ENCODE peak calls at places on chromosomes 3 and 15, in ten cellular contexts. B, C, H, V, N, J, F, T, K and S are unnamed samples.

GRCh38 chr3:98601180-98601579 is 7.8 kb upstream of the CPOX start:
- DNase-seq in B (no peak), C (no peak), H (no peak), V (no peak), N (no peak), J (no peak), F (no peak), T (no peak), K (no peak), S (no peak)

GRCh38 chr3:183500349-183500748 is 55.2 kb downstream of the KLHL6 start:
- DNase-seq in B (no peak), C (no peak), H (no peak), V (no peak), N (no peak), J (no peak), F (no peak), T (no peak), K (no peak), S (no peak)

GRCh38 chr15:59688383-59688887 is 685 bp downstream of the BNIP2 start:
- DNase-seq in B (no peak), C (no peak), H (peak; percentile 77), V (no peak), N (peak; percentile 41), J (no peak), F (peak; percentile 15), T (peak; percentile 51), K (no peak), S (no peak)

GRCh38 chr3:55244247-55244646 is 242.9 kb downstream of the WNT5A start:
- DNase-seq in B (no peak), C (no peak), H (no peak), V (no peak), N (no peak), J (no peak), F (peak; percentile 32), T (no peak), K (peak; percentile 62), S (no peak)

GRCh38 chr3:44058022-44058867 is 183.4 kb upstream of the TOPAZ1 start:
- DNase-seq in B (no peak), C (no peak), H (peak; percentile 28), V (no peak), N (no peak), J (peak; percentile 18), F (no peak), T (no peak), K (no peak), S (no peak)

GRCh38 chr3:37453393-37454391 is 279.3 kb upstream of the LRRFIP2 start:
- DNase-seq in B (peak; percentile 35), C (peak; percentile 90), H (no peak), V (peak; percentile 23), N (peak; percentile 83), J (peak; percentile 40), F (peak; percentile 46), T (peak; percentile 42), K (peak; percentile 94), S (peak; percentile 58)

GRCh38 chr3:23202203-23202920 is 765 bp upstream of the UBE2E2 start:
- DNase-seq in B (peak; percentile 5), C (no peak), H (peak; percentile 5), V (peak; percentile 70), N (no peak), J (no peak), F (peak; percentile 34), T (peak; percentile 33), K (peak; percentile 93), S (peak; percentile 81)

GRCh38 chr3:134766290-134766689 is 28.8 kb upstream of the EPHB1 start:
- DNase-seq in B (no peak), C (no peak), H (no peak), V (no peak), N (no peak), J (no peak), F (no peak), T (no peak), K (peak; percentile 86), S (no peak)

GRCh38 chr3:144129536-144130214 is 158.1 kb downstream of the DIPK2A start:
- DNase-seq in B (no peak), C (no peak), H (no peak), V (no peak), N (no peak), J (no peak), F (no peak), T (no peak), K (no peak), S (no peak)

GRCh38 chr3:8182904-8183303 is 318.7 kb upstream of the LMCD1 start:
- DNase-seq in B (no peak), C (no peak), H (no peak), V (no peak), N (no peak), J (no peak), F (peak; percentile 54), T (no peak), K (no peak), S (no peak)

GRCh38 chr3:45029661-45030060 is 3.6 kb downstream of the CLEC3B start:
- DNase-seq in B (no peak), C (peak; percentile 43), H (peak; percentile 66), V (no peak), N (no peak), J (no peak), F (no peak), T (no peak), K (no peak), S (no peak)

DNA sequence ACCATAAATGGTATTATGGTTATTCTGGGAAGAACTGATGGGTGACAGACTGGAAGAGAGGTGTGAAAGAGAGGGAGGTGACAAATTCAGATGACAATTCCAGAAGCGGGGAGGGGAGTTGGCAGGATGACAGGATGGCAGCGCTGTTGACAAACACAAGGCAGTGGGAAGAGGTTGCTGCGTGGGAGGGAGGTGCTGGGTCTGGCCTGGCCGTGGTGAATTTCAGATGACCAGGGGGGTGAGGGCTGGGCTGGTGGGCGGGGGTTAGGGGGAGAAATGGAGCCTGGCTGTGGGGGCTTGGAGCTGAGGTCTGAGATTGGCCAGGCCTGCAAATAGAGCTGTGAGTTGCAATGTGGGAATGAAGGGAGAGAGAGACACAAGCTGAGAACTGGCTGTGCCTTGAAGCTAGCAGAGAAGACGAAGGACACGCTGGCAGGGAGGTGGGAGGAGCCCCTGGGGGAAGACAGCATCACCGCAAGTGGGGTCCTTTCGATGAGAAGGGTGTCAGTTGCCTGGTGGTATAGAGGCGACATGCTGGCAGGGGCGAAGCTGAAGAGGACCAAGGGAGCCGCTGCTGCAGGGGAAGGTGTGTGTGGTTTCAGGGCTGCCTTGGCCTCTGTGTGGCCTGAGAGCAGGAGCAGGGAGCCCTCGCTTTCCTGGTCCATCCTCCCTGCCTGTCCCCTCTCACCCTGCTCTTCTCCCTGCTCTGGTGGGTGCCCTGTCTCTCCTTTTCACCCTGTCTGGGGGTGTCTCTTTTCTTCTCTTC is 5.7 kb downstream of the RHCG start:
- DNase-seq in B (no peak), C (no peak), H (no peak), V (no peak), N (no peak), J (no peak), F (no peak), T (no peak), K (no peak), S (no peak)
- H3K4me3 ChIP-seq in B (no peak overlapping the region), C (no peak overlapping the region), H (no peak overlapping the region), V (no peak overlapping the region), N (no peak overlapping the region), J (no peak overlapping the region), F (no peak overlapping the region), T (no peak overlapping the region), K (no peak overlapping the region), S (no peak overlapping the region)

GRCh38 chr15:63923993-63924950 is 90.5 kb upstream of the HERC1 start:
- DNase-seq in B (no peak), C (no peak), H (no peak), V (no peak), N (no peak), J (no peak), F (no peak), T (no peak), K (no peak), S (no peak)

GRCh38 chr15:63928185-63928852 is 94.6 kb upstream of the HERC1 start:
- DNase-seq in B (no peak), C (no peak), H (no peak), V (no peak), N (peak; percentile 31), J (no peak), F (no peak), T (no peak), K (no peak), S (no peak)

GRCh38 chr15:63933522-63933921 is 99.8 kb upstream of the HERC1 start:
- DNase-seq in B (no peak), C (no peak), H (peak; percentile 24), V (no peak), N (no peak), J (no peak), F (no peak), T (no peak), K (no peak), S (no peak)

GRCh38 chr15:63931556-63931955 is 97.8 kb upstream of the HERC1 start:
- DNase-seq in B (no peak), C (no peak), H (no peak), V (no peak), N (no peak), J (no peak), F (no peak), T (no peak), K (no peak), S (no peak)

GRCh38 chr15:63930034-63930433 is 96.3 kb upstream of the HERC1 start:
- DNase-seq in B (no peak), C (no peak), H (no peak), V (no peak), N (no peak), J (peak; percentile 1), F (no peak), T (no peak), K (no peak), S (no peak)
- H3K27ac ChIP-seq in B (no peak overlapping the region), C (no peak overlapping the region), H (no peak overlapping the region), V (no peak overlapping the region), N (no peak overlapping the region), J (no peak overlapping the region), F (no peak overlapping the region), T (no peak overlapping the region), K (no peak overlapping the region), S (no peak overlapping the region)

DNA sequence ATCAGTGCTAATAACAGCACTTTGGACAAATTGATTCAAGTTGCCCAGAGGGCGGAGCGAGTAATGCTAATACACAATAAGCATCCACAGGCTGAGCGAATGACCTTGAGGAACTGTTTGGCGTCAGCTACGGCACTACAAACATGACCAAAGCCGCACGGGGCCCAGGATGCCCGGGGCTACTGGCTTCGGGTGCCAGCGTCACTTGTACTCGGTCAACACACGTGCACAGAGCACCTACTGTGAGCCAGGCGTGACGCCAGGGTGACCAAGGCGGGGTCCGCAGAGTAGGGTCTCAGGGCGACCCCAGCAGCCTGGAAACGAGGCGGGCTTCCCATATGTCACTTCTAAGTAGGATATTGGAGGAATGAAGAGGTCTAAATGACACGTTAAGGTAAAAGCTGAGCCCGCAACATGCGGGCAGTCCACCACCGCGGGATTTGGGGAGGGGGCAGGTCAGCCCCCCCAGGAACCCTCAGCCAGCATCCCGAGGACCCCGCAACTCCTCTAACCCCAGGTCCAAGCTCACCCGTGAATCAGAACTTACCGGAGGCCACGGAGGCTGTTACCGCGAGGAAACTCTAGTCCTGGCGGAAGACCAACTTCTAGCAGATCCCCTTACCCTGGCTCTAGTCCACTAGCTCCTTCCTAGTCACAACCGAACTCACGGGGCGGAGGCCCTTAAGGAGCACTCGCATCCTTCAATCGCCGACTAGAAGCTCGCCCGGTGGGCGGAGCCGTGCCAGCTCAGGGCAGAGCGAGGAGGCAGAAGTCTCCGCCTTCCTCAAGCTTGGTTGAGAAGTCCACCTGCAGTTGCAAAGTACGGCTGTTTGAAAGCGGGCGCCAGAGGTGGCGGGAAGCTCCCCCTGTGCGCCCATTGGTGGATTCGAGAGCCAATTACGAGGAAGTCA is at the start of gene CEP152:
- DNase-seq in B (peak; percentile 97), C (peak; percentile 97), H (peak; percentile 100), V (peak; percentile 99), N (peak; percentile 99), J (peak; percentile 99), F (peak; percentile 99), T (peak; percentile 99), K (peak; percentile 99), S (peak; percentile 100)
- TF ChIP-seq POLR2A in B (no peak), C (no peak), H (no peak), V (no peak), N (peak; percentile 88), J (peak; percentile 68), F (peak; percentile 70), T (peak; percentile 19), K (no peak), S (peak; percentile 77)

GRCh38 chr15:33156021-33156420 is 38.5 kb downstream of the FMN1 start:
- DNase-seq in B (no peak), C (no peak), H (no peak), V (no peak), N (no peak), J (no peak), F (no peak), T (no peak), K (no peak), S (no peak)
- H3K4me3 ChIP-seq in B (no peak overlapping the region), C (no peak overlapping the region), H (no peak overlapping the region), V (no peak overlapping the region), N (no peak overlapping the region), J (no peak overlapping the region), F (no peak overlapping the region), T (no peak overlapping the region), K (no peak overlapping the region), S (no peak overlapping the region)